ENCODE peak calls at places on chromosomes 7 and 10, in seven cellular contexts. One of them, this sample, is unnamed.

GRCh38 chr10:133167693-133168616 is 7.9 kb downstream of the KNDC1 start:
- DNase-seq in sigmoid colon: peak
- DNase-seq in effector memory CD8-positive, alpha-beta T cell: no peak
- DNase-seq in osteocyte: peak
- DNase-seq in AG08395: no peak
- DNase-seq in frontal cortex: no peak
- DNase-seq in HuH-7.5: no peak
- DNase-seq in this sample: no peak

GRCh38 chr10:132865851-132866600 is 76.3 kb downstream of the CFAP46 start:
- DNase-seq in sigmoid colon: peak
- DNase-seq in effector memory CD8-positive, alpha-beta T cell: no peak
- DNase-seq in osteocyte: peak
- DNase-seq in AG08395: no peak
- DNase-seq in frontal cortex: no peak
- DNase-seq in HuH-7.5: no peak
- DNase-seq in this sample: no peak

GRCh38 chr10:8058274-8059111 is 4.0 kb downstream of the GATA3 start:
- DNase-seq in sigmoid colon: no peak
- DNase-seq in effector memory CD8-positive, alpha-beta T cell: no peak
- DNase-seq in osteocyte: peak
- DNase-seq in AG08395: no peak
- DNase-seq in frontal cortex: no peak
- DNase-seq in HuH-7.5: no peak
- DNase-seq in this sample: peak

GRCh38 chr10:114100848-114101741 is 57.4 kb downstream of the ADRB1 start:
- DNase-seq in sigmoid colon: no peak
- DNase-seq in effector memory CD8-positive, alpha-beta T cell: no peak
- DNase-seq in osteocyte: no peak
- DNase-seq in AG08395: peak
- DNase-seq in frontal cortex: no peak
- DNase-seq in HuH-7.5: no peak
- DNase-seq in this sample: peak

GRCh38 chr10:24238527-24239247 is 29.7 kb downstream of the KIAA1217 start:
- DNase-seq in sigmoid colon: no peak
- DNase-seq in effector memory CD8-positive, alpha-beta T cell: no peak
- DNase-seq in osteocyte: no peak
- DNase-seq in AG08395: no peak
- DNase-seq in frontal cortex: no peak
- DNase-seq in HuH-7.5: no peak
- DNase-seq in this sample: peak

GRCh38 chr10:60649485-60650271 is 128.6 kb upstream of the CDK1 start:
- DNase-seq in sigmoid colon: no peak
- DNase-seq in effector memory CD8-positive, alpha-beta T cell: no peak
- DNase-seq in osteocyte: no peak
- DNase-seq in AG08395: no peak
- DNase-seq in frontal cortex: no peak
- DNase-seq in HuH-7.5: no peak
- DNase-seq in this sample: no peak

GRCh38 chr7:76155938-76156337 is 45.8 kb upstream of the SRRM3 start:
- DNase-seq in sigmoid colon: peak
- DNase-seq in effector memory CD8-positive, alpha-beta T cell: no peak
- DNase-seq in osteocyte: peak
- DNase-seq in AG08395: no peak
- DNase-seq in frontal cortex: no peak
- DNase-seq in HuH-7.5: no peak
- DNase-seq in this sample: no peak

GRCh38 chr10:75234683-75235374 is 928 bp downstream of the COMTD1 start:
- DNase-seq in sigmoid colon: peak
- DNase-seq in effector memory CD8-positive, alpha-beta T cell: no peak
- DNase-seq in osteocyte: no peak
- DNase-seq in AG08395: no peak
- DNase-seq in frontal cortex: no peak
- DNase-seq in HuH-7.5: no peak
- DNase-seq in this sample: no peak

GRCh38 chr7:129169171-129169643 is 19.2 kb upstream of the SMO start:
- DNase-seq in sigmoid colon: peak
- DNase-seq in effector memory CD8-positive, alpha-beta T cell: no peak
- DNase-seq in osteocyte: no peak
- DNase-seq in AG08395: peak
- DNase-seq in frontal cortex: peak
- DNase-seq in HuH-7.5: no peak
- DNase-seq in this sample: no peak

GRCh38 chr10:84537447-84537931 is 209.1 kb downstream of the CCSER2 start:
- DNase-seq in sigmoid colon: no peak
- DNase-seq in effector memory CD8-positive, alpha-beta T cell: peak
- DNase-seq in osteocyte: no peak
- DNase-seq in AG08395: peak
- DNase-seq in frontal cortex: peak
- DNase-seq in HuH-7.5: peak
- DNase-seq in this sample: peak

GRCh38 chr10:6667679-6668270 is 87.7 kb upstream of the PRKCQ start:
- DNase-seq in sigmoid colon: no peak
- DNase-seq in effector memory CD8-positive, alpha-beta T cell: peak
- DNase-seq in osteocyte: no peak
- DNase-seq in AG08395: peak
- DNase-seq in frontal cortex: peak
- DNase-seq in HuH-7.5: no peak
- DNase-seq in this sample: peak

GRCh38 chr10:1188556-1189135 is 132.5 kb downstream of the WDR37 start:
- DNase-seq in sigmoid colon: peak
- DNase-seq in effector memory CD8-positive, alpha-beta T cell: no peak
- DNase-seq in osteocyte: no peak
- DNase-seq in AG08395: no peak
- DNase-seq in frontal cortex: no peak
- DNase-seq in HuH-7.5: no peak
- DNase-seq in this sample: no peak